ENCODE peak calls at places on chromosomes 4 and X, in five cellular contexts. U is body of pancreas, D is AG10803, L is MM.1S, B is spleen. F is an unnamed sample.

GRCh38 chr4:85725727-85726170 is 250.8 kb downstream of the ARHGAP24 start:
- DNase-seq in U (peak; percentile 88), D (no peak), L (peak; percentile 22), B (peak; percentile 82), F (peak; percentile 43)

GRCh38 chr4:105594094-105595010 is 41.9 kb downstream of the ARHGEF38 start:
- DNase-seq in U (no peak), D (no peak), L (peak; percentile 48), B (no peak), F (peak; percentile 70)

GRCh38 chr4:30720021-30720655 is at the start of gene PCDH7:
- DNase-seq in U (peak; percentile 24), D (no peak), L (no peak), B (no peak), F (peak; percentile 12)

GRCh38 chr4:66633472-66633871 is 911.8 kb downstream of the CENPC start:
- DNase-seq in U (no peak), D (no peak), L (no peak), B (no peak), F (no peak)

GRCh38 chrX:10903518-10903917 is 207.6 kb upstream of the HCCS start:
- DNase-seq in U (no peak), D (no peak), L (no peak), B (no peak), F (no peak)

GRCh38 chr4:187413564-187414358 is 581.8 kb upstream of the ZFP42 start:
- DNase-seq in U (no peak), D (no peak), L (no peak), B (no peak), F (no peak)

GRCh38 chrX:45781901-45782553 is 581.4 kb upstream of the DIPK2B start:
- DNase-seq in U (no peak), D (peak; percentile 69), L (peak; percentile 43), B (no peak), F (no peak)

GRCh38 chr4:7359302-7360063 is 75.2 kb downstream of the PSAPL1 start:
- DNase-seq in U (no peak), D (no peak), L (no peak), B (no peak), F (no peak)

GRCh38 chr4:77367638-77368037 is 210.6 kb downstream of the CCNG2 start:
- DNase-seq in U (no peak), D (no peak), L (no peak), B (no peak), F (no peak)

GRCh38 chr4:99219479-99219878 is 433 bp upstream of the ADH6 start:
- DNase-seq in U (no peak), D (no peak), L (peak; percentile 33), B (no peak), F (no peak)

GRCh38 chr4:101285985-101286384 is 61.3 kb downstream of the PPP3CA start:
- DNase-seq in U (no peak), D (no peak), L (no peak), B (no peak), F (no peak)

GRCh38 chr4:4613641-4614286 is 71.9 kb upstream of the STX18 start:
- DNase-seq in U (no peak), D (peak; percentile 67), L (no peak), B (no peak), F (no peak)

GRCh38 chr4:113610542-113610941 is 151.0 kb downstream of the CAMK2D start:
- DNase-seq in U (peak; percentile 26), D (no peak), L (no peak), B (no peak), F (no peak)

GRCh38 chrX:19793471-19793870 is 93.9 kb downstream of the SH3KBP1 start:
- DNase-seq in U (no peak), D (peak; percentile 61), L (no peak), B (no peak), F (no peak)

GRCh38 chrX:29090811-29091210 is 503.6 kb downstream of the IL1RAPL1 start:
- DNase-seq in U (no peak), D (peak; percentile 0), L (peak; percentile 6), B (no peak), F (no peak)

GRCh38 chr4:170476351-170476750 is 386.6 kb upstream of the AADAT start:
- DNase-seq in U (no peak), D (peak; percentile 0), L (no peak), B (no peak), F (no peak)

GRCh38 chrX:74371823-74372222 is 49.5 kb upstream of the SLC16A2 start:
- DNase-seq in U (no peak), D (no peak), L (no peak), B (no peak), F (no peak)

GRCh38 chr4:98199247-98199646 is 56.0 kb upstream of the STPG2 start:
- DNase-seq in U (peak; percentile 33), D (peak; percentile 4), L (no peak), B (no peak), F (no peak)

GRCh38 chrX:71859637-71860036 is 51.0 kb upstream of the NHSL2 start:
- DNase-seq in U (peak; percentile 38), D (peak; percentile 36), L (peak; percentile 45), B (no peak), F (no peak)

GRCh38 chr4:27921236-27921635 is 1060.6 kb downstream of the STIM2 start:
- DNase-seq in U (no peak), D (no peak), L (no peak), B (no peak), F (no peak)

GRCh38 chrX:110373310-110373709 is 14.7 kb downstream of the RTL9 start:
- DNase-seq in U (no peak), D (no peak), L (no peak), B (no peak), F (no peak)

GRCh38 chr4:147052361-147052760 is 106.7 kb upstream of the TTC29 start:
- DNase-seq in U (no peak), D (no peak), L (no peak), B (no peak), F (no peak)

DNA sequence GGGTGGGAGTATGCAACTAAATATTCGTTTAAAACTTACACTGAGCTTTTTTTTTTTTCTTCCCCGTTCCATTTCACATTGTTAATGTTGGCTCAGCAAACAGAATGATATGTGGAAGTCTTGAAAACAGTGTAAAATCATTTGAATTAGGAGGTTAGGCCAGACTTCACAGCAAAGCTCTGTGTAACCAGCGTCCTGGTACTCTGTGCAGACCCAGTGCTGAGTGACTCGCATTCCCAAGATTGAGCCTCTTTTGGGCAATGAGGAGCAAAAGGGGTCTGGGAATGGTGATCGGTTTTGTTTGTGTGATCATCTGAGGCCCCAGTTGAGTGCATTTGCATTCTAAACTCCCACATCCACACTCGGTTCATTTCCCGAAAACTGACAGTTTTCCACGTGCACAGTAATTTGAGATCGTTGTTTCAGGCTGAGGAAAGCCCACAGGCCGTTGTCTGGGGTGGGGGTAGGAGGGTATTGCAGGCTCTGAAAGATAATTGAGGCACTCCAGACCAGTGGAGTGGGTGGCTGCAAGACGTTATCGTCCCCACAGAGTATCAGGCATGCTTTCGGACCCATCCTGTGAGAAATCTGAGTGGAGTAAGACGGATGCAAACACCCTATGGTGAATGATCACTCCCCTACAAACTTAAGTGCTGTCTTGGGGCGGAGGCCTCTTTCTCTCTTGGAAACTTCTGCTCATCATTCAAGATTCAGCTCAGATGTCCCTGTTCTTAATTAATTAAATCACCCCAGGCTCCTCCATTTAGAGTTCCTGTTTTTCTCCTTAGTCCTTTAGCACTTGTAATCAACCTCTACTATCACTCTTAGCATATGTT is 96.0 kb downstream of the AFF1 start:
- DNase-seq in U (no peak), D (no peak), L (no peak), B (no peak), F (no peak)
- TF ChIP-seq CTCF in U (no peak), D (no peak), L (no peak), B (no peak), F (no peak)

GRCh38 chr4:15765306-15765705 is 12.8 kb upstream of the CD38 start:
- DNase-seq in U (no peak), D (no peak), L (no peak), B (no peak), F (no peak)

GRCh38 chr4:15765910-15766703 is 12.0 kb upstream of the CD38 start:
- DNase-seq in U (no peak), D (no peak), L (peak; percentile 81), B (no peak), F (no peak)

GRCh38 chr4:15771419-15772058 is 6.6 kb upstream of the CD38 start:
- DNase-seq in U (no peak), D (no peak), L (peak; percentile 73), B (no peak), F (peak; percentile 40)

GRCh38 chr4:15769202-15769601 is 8.9 kb upstream of the CD38 start:
- DNase-seq in U (no peak), D (no peak), L (no peak), B (no peak), F (no peak)

DNA sequence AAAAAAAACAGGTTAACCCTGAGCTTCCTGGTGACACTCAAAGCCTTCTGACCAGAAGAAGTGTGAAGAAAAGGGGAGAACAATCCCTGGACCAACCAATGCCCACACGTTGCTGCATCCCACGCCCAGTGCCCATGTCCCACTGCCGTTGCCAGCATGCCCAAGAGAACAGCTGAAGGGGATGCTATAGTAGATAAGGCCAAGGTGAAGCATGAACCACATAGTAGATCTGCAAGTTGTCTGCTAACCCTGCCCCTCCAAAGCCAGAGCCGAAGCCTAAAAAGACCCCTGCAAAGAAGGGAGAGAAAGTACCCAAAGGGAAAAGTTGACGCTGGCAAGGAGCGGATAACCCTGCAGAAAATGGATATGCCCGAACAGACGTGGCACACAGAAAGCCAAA is 11.3 kb upstream of the CD38 start:
- DNase-seq in U (no peak), D (no peak), L (no peak), B (no peak), F (no peak)
- H3K4me3 ChIP-seq in U (no peak overlapping the region), D (no peak overlapping the region), L (no peak overlapping the region), B (no peak overlapping the region), F (no peak overlapping the region)

DNA sequence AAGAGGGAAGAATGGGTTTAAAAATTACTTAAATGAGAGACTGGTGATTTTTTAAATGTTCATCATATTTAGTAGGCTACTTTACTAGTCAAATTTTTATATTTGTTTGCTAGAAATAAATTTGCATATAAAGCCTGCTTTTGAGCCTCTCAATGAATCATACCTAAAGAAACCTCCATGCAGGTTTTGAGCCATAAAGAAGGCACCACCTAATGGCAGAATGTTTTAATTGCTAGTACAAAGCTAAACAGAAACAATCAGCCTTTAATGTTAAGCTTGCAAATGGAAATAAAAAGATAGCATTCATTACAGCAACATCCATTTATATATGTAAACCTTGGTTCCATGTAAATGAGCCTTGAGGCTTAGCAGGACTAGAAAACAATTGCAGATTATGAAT is 989.7 kb downstream of the CCSER1 start:
- DNase-seq in U (no peak), D (no peak), L (peak; percentile 33), B (no peak), F (no peak)
- TF ChIP-seq CTCF in U (no peak), D (no peak), L (peak; percentile 40), B (no peak), F (peak; percentile 11)

GRCh38 chr4:152150214-152150613 is 385.7 kb downstream of the FBXW7 start:
- DNase-seq in U (no peak), D (no peak), L (no peak), B (no peak), F (no peak)
- H3K4me3 ChIP-seq in U (no peak overlapping the region), D (no peak overlapping the region), L (no peak overlapping the region), B (no peak overlapping the region), F (no peak overlapping the region)